ENCODE peak calls at places on chromosomes 4 and X, in six cellular contexts. W is lower leg skin; S is heart left ventricle; F is A673; T is posterior cingulate gyrus; N is naive thymus-derived CD8-positive, alpha-beta T cell. I is an unnamed sample.
A peak's percentile ranks its signal among the peaks of the same experiment; 100 is the strongest.

GRCh38 chr4:100462206-100462605 is 55.6 kb downstream of the EMCN start:
- DNase-seq in W (no peak), S (no peak), F (peak; percentile 41), T (no peak), N (no peak), I (no peak)

GRCh38 chr4:173883821-173884220 is 353.8 kb upstream of the HAND2 start:
- DNase-seq in W (no peak), S (no peak), F (peak; percentile 47), T (no peak), N (no peak), I (no peak)

GRCh38 chr4:121462660-121463261 is 81.9 kb upstream of the QRFPR start:
- DNase-seq in W (peak; percentile 31), S (peak; percentile 58), F (peak; percentile 88), T (peak; percentile 22), N (peak; percentile 12), I (peak; percentile 50)

GRCh38 chr4:142883433-142883832 is 37.3 kb upstream of the INPP4B start:
- DNase-seq in W (no peak), S (no peak), F (peak; percentile 35), T (no peak), N (no peak), I (no peak)

GRCh38 chr4:42293967-42294822 is 103.1 kb upstream of the SHISA3 start:
- DNase-seq in W (no peak), S (no peak), F (no peak), T (no peak), N (no peak), I (no peak)

GRCh38 chr4:20043992-20044391 is 207.7 kb upstream of the SLIT2 start:
- DNase-seq in W (no peak), S (no peak), F (peak; percentile 50), T (no peak), N (no peak), I (no peak)

GRCh38 chrX:29407357-29407756 is 808.0 kb upstream of the MAGEB2 start:
- DNase-seq in W (no peak), S (no peak), F (no peak), T (no peak), N (no peak), I (no peak)

GRCh38 chr4:182448281-182449151 is 205.3 kb downstream of the TENM3 start:
- DNase-seq in W (peak; percentile 74), S (peak; percentile 86), F (peak; percentile 91), T (peak; percentile 76), N (peak; percentile 18), I (peak; percentile 21)

GRCh38 chr4:69308634-69309033 is 28.4 kb downstream of the UGT2B28 start:
- DNase-seq in W (no peak), S (no peak), F (no peak), T (no peak), N (no peak), I (no peak)

GRCh38 chr4:181618896-181619295 is 624.3 kb upstream of the TENM3 start:
- DNase-seq in W (no peak), S (no peak), F (no peak), T (no peak), N (no peak), I (no peak)

GRCh38 chr4:184647391-184648101 is 1.7 kb downstream of the CASP3 start:
- DNase-seq in W (no peak), S (no peak), F (no peak), T (no peak), N (no peak), I (no peak)

GRCh38 chr4:186736466-186736865 is 12.8 kb upstream of the FAT1 start:
- DNase-seq in W (no peak), S (no peak), F (no peak), T (no peak), N (no peak), I (no peak)